ENCODE peak calls at places on chromosomes 3 and 15, in five cellular contexts. One of them, this sample, is unnamed.

GRCh38 chr3:98560911-98561310 is 29.1 kb downstream of the GPR15 start:
- DNase-seq in NCI-H2107: no peak
- DNase-seq in activated naive CD8-positive, alpha-beta T cell treated with anti-CD3 and anti-CD28 coated beads, Interleukin-2, amount 50 U/mL, for 24 hours: no peak
- DNase-seq in Kasumi-1: no peak
- DNase-seq in choroid plexus epithelial cell: no peak
- DNase-seq in this sample: no peak

GRCh38 chr3:185733980-185734724 is 90.7 kb downstream of the IGF2BP2 start:
- DNase-seq in choroid plexus epithelial cell: peak; percentile 95
- DNase-seq in activated naive CD8-positive, alpha-beta T cell treated with anti-CD3 and anti-CD28 coated beads, Interleukin-2, amount 50 U/mL, for 24 hours: peak; percentile 11
- DNase-seq in NCI-H2107: peak; percentile 82
- DNase-seq in Kasumi-1: peak; percentile 85
- DNase-seq in this sample: no peak

GRCh38 chr3:141076821-141077571 is 25.8 kb downstream of the SPSB4 start:
- DNase-seq in choroid plexus epithelial cell: peak; percentile 74
- DNase-seq in activated naive CD8-positive, alpha-beta T cell treated with anti-CD3 and anti-CD28 coated beads, Interleukin-2, amount 50 U/mL, for 24 hours: peak; percentile 19
- DNase-seq in NCI-H2107: peak; percentile 33
- DNase-seq in Kasumi-1: peak; percentile 85
- DNase-seq in this sample: peak; percentile 52

GRCh38 chr3:42052132-42052866 is 38.9 kb upstream of the TRAK1 start:
- DNase-seq in choroid plexus epithelial cell: peak; percentile 63
- DNase-seq in NCI-H2107: no peak
- DNase-seq in Kasumi-1: no peak
- DNase-seq in activated naive CD8-positive, alpha-beta T cell treated with anti-CD3 and anti-CD28 coated beads, Interleukin-2, amount 50 U/mL, for 24 hours: no peak
- DNase-seq in this sample: no peak

GRCh38 chr3:156174229-156174847 is 54.0 kb downstream of the KCNAB1 start:
- DNase-seq in choroid plexus epithelial cell: peak; percentile 77
- DNase-seq in Kasumi-1: peak; percentile 34
- DNase-seq in NCI-H2107: no peak
- DNase-seq in activated naive CD8-positive, alpha-beta T cell treated with anti-CD3 and anti-CD28 coated beads, Interleukin-2, amount 50 U/mL, for 24 hours: no peak
- DNase-seq in this sample: no peak

GRCh38 chr3:128478576-128479506 is 12.2 kb upstream of the DNAJB8 start:
- DNase-seq in NCI-H2107: no peak
- DNase-seq in activated naive CD8-positive, alpha-beta T cell treated with anti-CD3 and anti-CD28 coated beads, Interleukin-2, amount 50 U/mL, for 24 hours: no peak
- DNase-seq in Kasumi-1: no peak
- DNase-seq in choroid plexus epithelial cell: no peak
- DNase-seq in this sample: no peak

GRCh38 chr15:90845201-90845949 is 23.0 kb upstream of the FURIN start:
- DNase-seq in Kasumi-1: peak; percentile 64
- DNase-seq in choroid plexus epithelial cell: peak; percentile 87
- DNase-seq in NCI-H2107: no peak
- DNase-seq in activated naive CD8-positive, alpha-beta T cell treated with anti-CD3 and anti-CD28 coated beads, Interleukin-2, amount 50 U/mL, for 24 hours: peak; percentile 59
- DNase-seq in this sample: no peak

GRCh38 chr15:81113861-81114261 is 20.2 kb upstream of the CFAP161 start:
- DNase-seq in activated naive CD8-positive, alpha-beta T cell treated with anti-CD3 and anti-CD28 coated beads, Interleukin-2, amount 50 U/mL, for 24 hours: no peak
- DNase-seq in NCI-H2107: no peak
- DNase-seq in Kasumi-1: no peak
- DNase-seq in choroid plexus epithelial cell: peak; percentile 32
- DNase-seq in this sample: no peak

GRCh38 chr3:195240939-195241338 is 30.0 kb downstream of the XXYLT1 start:
- DNase-seq in NCI-H2107: no peak
- DNase-seq in choroid plexus epithelial cell: no peak
- DNase-seq in Kasumi-1: no peak
- DNase-seq in activated naive CD8-positive, alpha-beta T cell treated with anti-CD3 and anti-CD28 coated beads, Interleukin-2, amount 50 U/mL, for 24 hours: no peak
- DNase-seq in this sample: no peak

GRCh38 chr3:13684350-13684749 is 135.4 kb downstream of the FBLN2 start:
- DNase-seq in NCI-H2107: no peak
- DNase-seq in activated naive CD8-positive, alpha-beta T cell treated with anti-CD3 and anti-CD28 coated beads, Interleukin-2, amount 50 U/mL, for 24 hours: no peak
- DNase-seq in Kasumi-1: no peak
- DNase-seq in choroid plexus epithelial cell: no peak
- DNase-seq in this sample: no peak

GRCh38 chr15:65423150-65423976 is 616 bp upstream of the IGDCC4 start:
- DNase-seq in choroid plexus epithelial cell: no peak
- DNase-seq in activated naive CD8-positive, alpha-beta T cell treated with anti-CD3 and anti-CD28 coated beads, Interleukin-2, amount 50 U/mL, for 24 hours: no peak
- DNase-seq in Kasumi-1: no peak
- DNase-seq in NCI-H2107: no peak
- DNase-seq in this sample: no peak

GRCh38 chr3:11629716-11630115 is 14.0 kb downstream of the VGLL4 start:
- DNase-seq in choroid plexus epithelial cell: no peak
- DNase-seq in activated naive CD8-positive, alpha-beta T cell treated with anti-CD3 and anti-CD28 coated beads, Interleukin-2, amount 50 U/mL, for 24 hours: no peak
- DNase-seq in NCI-H2107: no peak
- DNase-seq in Kasumi-1: no peak
- DNase-seq in this sample: no peak

GRCh38 chr3:25665646-25666136 is 984 bp upstream of the TOP2B start:
- DNase-seq in Kasumi-1: peak; percentile 56
- DNase-seq in choroid plexus epithelial cell: no peak
- DNase-seq in NCI-H2107: no peak
- DNase-seq in activated naive CD8-positive, alpha-beta T cell treated with anti-CD3 and anti-CD28 coated beads, Interleukin-2, amount 50 U/mL, for 24 hours: no peak
- DNase-seq in this sample: no peak

GRCh38 chr15:99096173-99096893 is 8.5 kb upstream of the SYNM start:
- DNase-seq in Kasumi-1: no peak
- DNase-seq in activated naive CD8-positive, alpha-beta T cell treated with anti-CD3 and anti-CD28 coated beads, Interleukin-2, amount 50 U/mL, for 24 hours: no peak
- DNase-seq in NCI-H2107: no peak
- DNase-seq in choroid plexus epithelial cell: no peak
- DNase-seq in this sample: no peak

GRCh38 chr3:52456169-52456799 is 880 bp downstream of the NISCH start:
- DNase-seq in activated naive CD8-positive, alpha-beta T cell treated with anti-CD3 and anti-CD28 coated beads, Interleukin-2, amount 50 U/mL, for 24 hours: no peak
- DNase-seq in Kasumi-1: no peak
- DNase-seq in choroid plexus epithelial cell: peak; percentile 16
- DNase-seq in NCI-H2107: no peak
- DNase-seq in this sample: peak; percentile 33

GRCh38 chr15:97893988-97894387 is 66.5 kb upstream of the ARRDC4 start:
- DNase-seq in Kasumi-1: no peak
- DNase-seq in choroid plexus epithelial cell: no peak
- DNase-seq in NCI-H2107: no peak
- DNase-seq in activated naive CD8-positive, alpha-beta T cell treated with anti-CD3 and anti-CD28 coated beads, Interleukin-2, amount 50 U/mL, for 24 hours: no peak
- DNase-seq in this sample: no peak

GRCh38 chr3:141477224-141477623 is 9.6 kb upstream of the RASA2 start:
- DNase-seq in activated naive CD8-positive, alpha-beta T cell treated with anti-CD3 and anti-CD28 coated beads, Interleukin-2, amount 50 U/mL, for 24 hours: peak; percentile 23
- DNase-seq in NCI-H2107: no peak
- DNase-seq in Kasumi-1: no peak
- DNase-seq in choroid plexus epithelial cell: peak; percentile 91
- DNase-seq in this sample: no peak

GRCh38 chr3:27923349-27924068 is 201.4 kb upstream of the EOMES start:
- DNase-seq in Kasumi-1: no peak
- DNase-seq in choroid plexus epithelial cell: no peak
- DNase-seq in activated naive CD8-positive, alpha-beta T cell treated with anti-CD3 and anti-CD28 coated beads, Interleukin-2, amount 50 U/mL, for 24 hours: no peak
- DNase-seq in NCI-H2107: no peak
- DNase-seq in this sample: no peak

GRCh38 chr3:181705081-181705480 is 6.6 kb upstream of the SOX2 start:
- DNase-seq in choroid plexus epithelial cell: no peak
- DNase-seq in NCI-H2107: no peak
- DNase-seq in activated naive CD8-positive, alpha-beta T cell treated with anti-CD3 and anti-CD28 coated beads, Interleukin-2, amount 50 U/mL, for 24 hours: no peak
- DNase-seq in Kasumi-1: no peak
- DNase-seq in this sample: no peak

GRCh38 chr3:24596626-24597025 is 102.0 kb upstream of the THRB start:
- DNase-seq in choroid plexus epithelial cell: no peak
- DNase-seq in activated naive CD8-positive, alpha-beta T cell treated with anti-CD3 and anti-CD28 coated beads, Interleukin-2, amount 50 U/mL, for 24 hours: no peak
- DNase-seq in NCI-H2107: no peak
- DNase-seq in Kasumi-1: no peak
- DNase-seq in this sample: no peak

GRCh38 chr15:96444865-96445264 is 114.4 kb downstream of the NR2F2 start:
- DNase-seq in activated naive CD8-positive, alpha-beta T cell treated with anti-CD3 and anti-CD28 coated beads, Interleukin-2, amount 50 U/mL, for 24 hours: no peak
- DNase-seq in choroid plexus epithelial cell: no peak
- DNase-seq in NCI-H2107: no peak
- DNase-seq in Kasumi-1: no peak
- DNase-seq in this sample: no peak

GRCh38 chr3:168123211-168124173 is 27.8 kb upstream of the GOLIM4 start:
- DNase-seq in Kasumi-1: no peak
- DNase-seq in activated naive CD8-positive, alpha-beta T cell treated with anti-CD3 and anti-CD28 coated beads, Interleukin-2, amount 50 U/mL, for 24 hours: no peak
- DNase-seq in choroid plexus epithelial cell: no peak
- DNase-seq in NCI-H2107: no peak
- DNase-seq in this sample: no peak

This sample was measured in heart right ventricle.